ENCODE peak calls at places on chromosomes 12 and 14, in six cellular contexts. One of them, this sample, is unnamed. For H3K36me3 and H3K9me3, the result is how much of the 10 kb centered on the place peaks cover.

GRCh38 chr12:4908694-4909396 is 860 bp upstream of the KCNA1 start:
- DNase-seq in upper lobe of right lung: no peak
- DNase-seq in fibroblast of lung: peak
- DNase-seq in left ventricle myocardium inferior: no peak
- DNase-seq in suprapubic skin: no peak
- DNase-seq in tibial artery: no peak
- DNase-seq in this sample: peak

GRCh38 chr14:106134901-106135300 is 608.5 kb downstream of the TMEM121 start:
- DNase-seq in upper lobe of right lung: no peak
- DNase-seq in fibroblast of lung: no peak
- DNase-seq in left ventricle myocardium inferior: no peak
- DNase-seq in suprapubic skin: no peak
- DNase-seq in tibial artery: no peak
- DNase-seq in this sample: no peak

GRCh38 chr12:89390802-89391673 is 38.7 kb upstream of the DUSP6 start:
- DNase-seq in upper lobe of right lung: no peak
- DNase-seq in fibroblast of lung: peak
- DNase-seq in left ventricle myocardium inferior: no peak
- DNase-seq in suprapubic skin: no peak
- DNase-seq in tibial artery: no peak
- DNase-seq in this sample: no peak

GRCh38 chr12:53220857-53221202 is 11.2 kb downstream of the RARG start:
- DNase-seq in upper lobe of right lung: peak
- DNase-seq in fibroblast of lung: peak
- DNase-seq in left ventricle myocardium inferior: peak
- DNase-seq in suprapubic skin: peak
- DNase-seq in tibial artery: peak
- DNase-seq in this sample: peak

GRCh38 chr12:88519802-88520435 is 60.4 kb downstream of the KITLG start:
- DNase-seq in upper lobe of right lung: no peak
- DNase-seq in fibroblast of lung: peak
- DNase-seq in left ventricle myocardium inferior: no peak
- DNase-seq in suprapubic skin: no peak
- DNase-seq in tibial artery: no peak
- DNase-seq in this sample: no peak

GRCh38 chr12:49548822-49549648 is 10.2 kb downstream of the KCNH3 start:
- DNase-seq in upper lobe of right lung: peak
- DNase-seq in fibroblast of lung: peak
- DNase-seq in left ventricle myocardium inferior: no peak
- DNase-seq in suprapubic skin: no peak
- DNase-seq in tibial artery: no peak
- DNase-seq in this sample: no peak

GRCh38 chr12:118175823-118176447 is 40.0 kb downstream of the PEBP1 start:
- DNase-seq in upper lobe of right lung: no peak
- DNase-seq in fibroblast of lung: no peak
- DNase-seq in left ventricle myocardium inferior: no peak
- DNase-seq in suprapubic skin: no peak
- DNase-seq in tibial artery: no peak
- DNase-seq in this sample: no peak

GRCh38 chr12:26121841-26122680 is 2.8 kb downstream of the BHLHE41 start:
- DNase-seq in upper lobe of right lung: peak
- DNase-seq in fibroblast of lung: peak
- DNase-seq in left ventricle myocardium inferior: peak
- DNase-seq in suprapubic skin: no peak
- DNase-seq in tibial artery: peak
- DNase-seq in this sample: peak

GRCh38 chr12:6294533-6295186 is 15.8 kb upstream of the PLEKHG6 start:
- DNase-seq in upper lobe of right lung: no peak
- DNase-seq in fibroblast of lung: no peak
- DNase-seq in left ventricle myocardium inferior: no peak
- DNase-seq in suprapubic skin: no peak
- DNase-seq in tibial artery: no peak
- DNase-seq in this sample: no peak

GRCh38 chr14:64364907-64365306 is 23.2 kb upstream of the MTHFD1 start:
- DNase-seq in upper lobe of right lung: no peak
- DNase-seq in fibroblast of lung: peak
- DNase-seq in left ventricle myocardium inferior: no peak
- DNase-seq in suprapubic skin: no peak
- DNase-seq in tibial artery: no peak
- DNase-seq in this sample: no peak

GRCh38 chr12:55933799-55934174 is 2.8 kb downstream of the DGKA start:
- DNase-seq in upper lobe of right lung: no peak
- DNase-seq in fibroblast of lung: no peak
- DNase-seq in left ventricle myocardium inferior: no peak
- DNase-seq in suprapubic skin: no peak
- DNase-seq in tibial artery: no peak
- DNase-seq in this sample: no peak

GRCh38 chr14:93932642-93933041 is 5.5 kb downstream of the FAM181A start:
- DNase-seq in upper lobe of right lung: no peak
- DNase-seq in fibroblast of lung: no peak
- DNase-seq in left ventricle myocardium inferior: no peak
- DNase-seq in suprapubic skin: no peak
- DNase-seq in tibial artery: no peak
- DNase-seq in this sample: peak

GRCh38 chr12:61521258-61521657 is 738.9 kb upstream of the USP15 start:
- DNase-seq in upper lobe of right lung: no peak
- DNase-seq in fibroblast of lung: no peak
- DNase-seq in left ventricle myocardium inferior: no peak
- DNase-seq in suprapubic skin: no peak
- DNase-seq in tibial artery: no peak
- DNase-seq in this sample: no peak

GRCh38 chr14:89382487-89383170 is 34.4 kb downstream of the FOXN3 start:
- DNase-seq in upper lobe of right lung: no peak
- DNase-seq in fibroblast of lung: no peak
- DNase-seq in left ventricle myocardium inferior: no peak
- DNase-seq in suprapubic skin: no peak
- DNase-seq in tibial artery: no peak
- DNase-seq in this sample: no peak

GRCh38 chr12:91819132-91819447 is 326.6 kb downstream of the BTG1 start:
- DNase-seq in upper lobe of right lung: no peak
- DNase-seq in fibroblast of lung: no peak
- DNase-seq in left ventricle myocardium inferior: no peak
- DNase-seq in suprapubic skin: peak
- DNase-seq in tibial artery: no peak
- DNase-seq in this sample: no peak

GRCh38 chr12:54051916-54052744 is 1.5 kb upstream of the HOXC4 start:
- DNase-seq in upper lobe of right lung: peak
- DNase-seq in fibroblast of lung: no peak
- DNase-seq in left ventricle myocardium inferior: no peak
- DNase-seq in suprapubic skin: no peak
- DNase-seq in tibial artery: no peak
- DNase-seq in this sample: no peak

DNA sequence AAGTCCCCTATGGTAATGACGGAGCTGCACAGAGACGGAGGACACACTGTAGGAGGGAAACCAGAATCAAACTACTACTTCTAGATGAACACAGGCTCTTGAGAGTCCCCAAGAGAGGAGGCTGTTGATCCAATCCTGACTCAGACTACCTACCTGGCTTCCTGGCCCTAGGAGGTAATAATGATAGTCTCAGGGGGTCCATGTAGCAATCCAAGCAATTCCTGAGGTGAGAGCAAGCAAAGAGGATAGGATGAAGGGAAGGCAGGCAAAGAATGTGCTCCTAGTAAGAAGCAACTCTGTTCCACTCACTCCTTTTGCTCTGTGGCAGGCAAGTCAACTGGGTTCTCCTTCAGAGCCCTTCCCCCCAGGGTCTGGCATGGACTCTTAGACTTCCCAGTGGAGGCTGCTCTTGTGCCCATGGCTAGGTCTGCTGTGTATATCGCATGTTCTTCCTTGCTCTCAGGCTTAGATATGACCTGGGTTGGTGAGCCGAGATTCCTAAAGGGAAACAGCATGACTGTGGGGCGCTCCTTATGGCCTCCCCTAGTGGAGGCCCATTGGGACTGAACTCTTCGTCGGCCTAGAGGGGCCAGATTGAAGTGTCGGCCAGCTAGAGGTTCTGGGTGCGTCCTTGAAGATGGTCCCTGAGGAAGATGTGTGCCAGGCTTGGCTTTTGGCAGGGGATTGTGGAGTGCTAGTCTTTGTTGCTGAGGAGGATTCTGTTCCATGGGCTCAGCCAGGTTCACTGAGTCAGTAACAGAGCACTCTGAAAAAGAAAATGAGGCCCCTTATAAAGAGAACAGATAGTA is 2.1 kb downstream of the TINF2 start:
- DNase-seq in upper lobe of right lung: peak
- DNase-seq in fibroblast of lung: no peak
- DNase-seq in left ventricle myocardium inferior: no peak
- DNase-seq in suprapubic skin: no peak
- DNase-seq in tibial artery: peak
- DNase-seq in this sample: no peak
- H3K36me3 ChIP-seq in upper lobe of right lung: half or more
- H3K36me3 ChIP-seq in fibroblast of lung: under half
- H3K36me3 ChIP-seq in left ventricle myocardium inferior: half or more
- H3K36me3 ChIP-seq in suprapubic skin: half or more
- H3K36me3 ChIP-seq in tibial artery: half or more
- H3K36me3 ChIP-seq in this sample: under half

DNA sequence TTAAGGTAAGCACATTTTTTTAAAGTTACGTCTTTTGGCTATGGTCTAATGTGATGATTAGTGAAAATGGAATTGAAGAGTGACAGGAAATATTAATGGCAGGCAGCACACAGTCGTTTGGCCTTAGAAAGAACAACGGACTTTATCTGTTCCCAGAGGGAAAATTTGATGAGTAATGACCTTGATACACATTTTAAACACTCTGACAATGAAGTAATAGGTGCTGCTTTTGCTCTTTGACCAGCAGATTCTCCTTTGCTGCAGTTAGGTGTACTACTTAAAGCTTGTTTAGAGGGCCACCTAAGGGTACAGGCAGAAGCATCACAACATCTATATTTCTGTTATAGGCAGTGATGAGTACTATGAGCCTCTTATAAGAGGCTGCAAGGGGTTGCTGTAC is 27.1 kb upstream of the RNU6-8 start:
- DNase-seq in upper lobe of right lung: no peak
- DNase-seq in fibroblast of lung: peak
- DNase-seq in left ventricle myocardium inferior: no peak
- DNase-seq in suprapubic skin: no peak
- DNase-seq in tibial artery: no peak
- DNase-seq in this sample: no peak
- TF ChIP-seq CTCF in upper lobe of right lung: no peak
- TF ChIP-seq CTCF in fibroblast of lung: no peak
- TF ChIP-seq CTCF in left ventricle myocardium inferior: no peak
- TF ChIP-seq CTCF in suprapubic skin: no peak
- TF ChIP-seq CTCF in tibial artery: no peak
- TF ChIP-seq CTCF in this sample: no peak

GRCh38 chr14:45793081-45793480 is 540.1 kb upstream of the MIS18BP1 start:
- DNase-seq in upper lobe of right lung: no peak
- DNase-seq in fibroblast of lung: no peak
- DNase-seq in left ventricle myocardium inferior: no peak
- DNase-seq in suprapubic skin: no peak
- DNase-seq in tibial artery: no peak
- DNase-seq in this sample: no peak

GRCh38 chr14:45786266-45786665 is 533.3 kb upstream of the MIS18BP1 start:
- DNase-seq in upper lobe of right lung: no peak
- DNase-seq in fibroblast of lung: no peak
- DNase-seq in left ventricle myocardium inferior: no peak
- DNase-seq in suprapubic skin: no peak
- DNase-seq in tibial artery: no peak
- DNase-seq in this sample: no peak

GRCh38 chr14:45785240-45785639 is 532.2 kb upstream of the MIS18BP1 start:
- DNase-seq in upper lobe of right lung: no peak
- DNase-seq in fibroblast of lung: no peak
- DNase-seq in left ventricle myocardium inferior: no peak
- DNase-seq in suprapubic skin: no peak
- DNase-seq in tibial artery: no peak
- DNase-seq in this sample: no peak

GRCh38 chr14:45790293-45790692 is 537.3 kb upstream of the MIS18BP1 start:
- DNase-seq in upper lobe of right lung: no peak
- DNase-seq in fibroblast of lung: no peak
- DNase-seq in left ventricle myocardium inferior: no peak
- DNase-seq in suprapubic skin: no peak
- DNase-seq in tibial artery: no peak
- DNase-seq in this sample: no peak

DNA sequence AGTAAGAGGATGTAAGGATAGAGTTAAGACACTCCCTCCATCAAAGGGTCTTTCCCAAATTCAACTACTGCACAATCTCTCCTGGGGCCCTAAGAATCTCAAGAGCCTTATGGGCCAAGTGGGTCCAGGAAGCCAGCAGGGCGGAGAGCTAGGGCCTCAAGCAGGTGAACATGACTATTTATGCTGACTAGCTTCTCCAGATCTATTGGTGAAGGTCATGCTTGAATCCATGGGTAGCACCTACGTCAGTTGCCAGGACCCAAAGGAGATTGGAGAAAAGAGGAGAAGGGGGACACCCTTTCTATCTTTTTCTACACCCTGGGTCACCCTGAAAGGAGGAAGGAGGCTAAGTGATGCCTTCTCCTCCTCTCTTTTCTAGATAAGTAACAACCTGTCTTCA is 534.2 kb upstream of the MIS18BP1 start:
- DNase-seq in upper lobe of right lung: no peak
- DNase-seq in fibroblast of lung: no peak
- DNase-seq in left ventricle myocardium inferior: no peak
- DNase-seq in suprapubic skin: no peak
- DNase-seq in tibial artery: no peak
- DNase-seq in this sample: no peak
- H3K9me3 ChIP-seq in upper lobe of right lung: under half
- H3K9me3 ChIP-seq in fibroblast of lung: under half
- H3K9me3 ChIP-seq in left ventricle myocardium inferior: half or more
- H3K9me3 ChIP-seq in suprapubic skin: under half
- H3K9me3 ChIP-seq in tibial artery: under half
- H3K9me3 ChIP-seq in this sample: under half

GRCh38 chr12:112236786-112237185 is 111.4 kb downstream of the TRAFD1 start:
- DNase-seq in upper lobe of right lung: no peak
- DNase-seq in fibroblast of lung: no peak
- DNase-seq in left ventricle myocardium inferior: no peak
- DNase-seq in suprapubic skin: no peak
- DNase-seq in tibial artery: no peak
- DNase-seq in this sample: no peak

GRCh38 chr12:112239020-112239419 is 113.7 kb downstream of the TRAFD1 start:
- DNase-seq in upper lobe of right lung: no peak
- DNase-seq in fibroblast of lung: no peak
- DNase-seq in left ventricle myocardium inferior: no peak
- DNase-seq in suprapubic skin: no peak
- DNase-seq in tibial artery: no peak
- DNase-seq in this sample: no peak

GRCh38 chr12:112243255-112243965 is 118.0 kb downstream of the TRAFD1 start:
- DNase-seq in upper lobe of right lung: no peak
- DNase-seq in fibroblast of lung: no peak
- DNase-seq in left ventricle myocardium inferior: no peak
- DNase-seq in suprapubic skin: no peak
- DNase-seq in tibial artery: no peak
- DNase-seq in this sample: no peak

GRCh38 chr12:112239881-112240280 is 114.5 kb downstream of the TRAFD1 start:
- DNase-seq in upper lobe of right lung: no peak
- DNase-seq in fibroblast of lung: no peak
- DNase-seq in left ventricle myocardium inferior: no peak
- DNase-seq in suprapubic skin: no peak
- DNase-seq in tibial artery: no peak
- DNase-seq in this sample: no peak

DNA sequence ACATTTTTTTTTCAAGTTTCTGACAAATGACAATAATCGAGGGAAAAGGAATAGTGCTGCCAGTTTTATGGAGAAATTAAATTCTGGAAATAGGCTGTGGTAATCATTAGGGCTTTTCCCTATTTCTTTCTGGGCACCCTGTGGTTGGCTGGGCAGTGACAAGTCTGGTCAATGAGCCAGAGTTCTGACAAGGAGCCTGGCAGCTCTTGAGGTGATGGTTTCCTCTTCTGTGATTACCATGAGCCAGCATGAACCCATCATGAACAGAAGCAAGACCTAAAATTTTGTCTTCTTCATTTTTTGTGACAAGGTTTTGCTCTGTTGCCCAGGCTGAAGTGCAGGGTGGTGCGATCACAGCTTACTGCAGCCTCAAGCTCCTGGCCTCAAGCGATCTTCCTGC is 115.8 kb downstream of the TRAFD1 start:
- DNase-seq in upper lobe of right lung: no peak
- DNase-seq in fibroblast of lung: no peak
- DNase-seq in left ventricle myocardium inferior: no peak
- DNase-seq in suprapubic skin: no peak
- DNase-seq in tibial artery: no peak
- DNase-seq in this sample: no peak
- H3K36me3 ChIP-seq in upper lobe of right lung: half or more
- H3K36me3 ChIP-seq in fibroblast of lung: under half
- H3K36me3 ChIP-seq in left ventricle myocardium inferior: half or more
- H3K36me3 ChIP-seq in suprapubic skin: half or more
- H3K36me3 ChIP-seq in tibial artery: half or more
- H3K36me3 ChIP-seq in this sample: under half

This sample was measured in kidney.